ENCODE peak calls at places on chromosomes 4 and X, in ten cellular contexts. X, M, Z, A, P, L, N, Y, T and K are unnamed samples.
A peak's percentile ranks its signal among the peaks of the same experiment; 100 is the strongest.

GRCh38 chr4:73764513-73764912 is 24.1 kb downstream of the CXCL8 start:
- DNase-seq in X (no peak), M (no peak), Z (no peak), A (no peak), P (no peak), L (no peak), N (no peak), Y (no peak), T (no peak), K (no peak)

GRCh38 chr4:147717878-147718277 is 14.0 kb upstream of the ARHGAP10 start:
- DNase-seq in X (no peak), M (no peak), Z (no peak), A (no peak), P (no peak), L (no peak), N (no peak), Y (no peak), T (no peak), K (no peak)

GRCh38 chr4:102527695-102528094 is 26.5 kb downstream of the NFKB1 start:
- DNase-seq in X (no peak), M (no peak), Z (no peak), A (no peak), P (no peak), L (no peak), N (peak; percentile 4), Y (no peak), T (no peak), K (peak; percentile 3)

GRCh38 chr4:110175634-110176033 is 22.8 kb downstream of the ELOVL6 start:
- DNase-seq in X (no peak), M (no peak), Z (no peak), A (no peak), P (no peak), L (no peak), N (no peak), Y (no peak), T (no peak), K (no peak)

GRCh38 chr4:26821677-26822503 is 38.8 kb upstream of the STIM2 start:
- DNase-seq in X (no peak), M (peak; percentile 19), Z (no peak), A (no peak), P (no peak), L (no peak), N (peak; percentile 14), Y (no peak), T (peak; percentile 43), K (peak; percentile 55)

GRCh38 chr4:30714408-30715031 is 5.6 kb upstream of the PCDH7 start:
- DNase-seq in X (no peak), M (no peak), Z (no peak), A (peak; percentile 55), P (no peak), L (no peak), N (peak; percentile 34), Y (peak; percentile 71), T (peak; percentile 63), K (peak; percentile 51)

GRCh38 chrX:151239748-151240147 is 63.4 kb downstream of the GPR50 start:
- DNase-seq in X (no peak), M (no peak), Z (no peak), A (peak; percentile 47), P (no peak), L (no peak), N (no peak), Y (no peak), T (no peak), K (no peak)

GRCh38 chr4:118969359-118969758 is 80.7 kb downstream of the SYNPO2 start:
- DNase-seq in X (no peak), M (peak; percentile 4), Z (peak; percentile 72), A (no peak), P (no peak), L (no peak), N (peak; percentile 66), Y (peak; percentile 54), T (peak; percentile 70), K (peak; percentile 68)

GRCh38 chr4:66357316-66357715 is 687.0 kb upstream of the EPHA5 start:
- DNase-seq in X (no peak), M (no peak), Z (no peak), A (no peak), P (no peak), L (no peak), N (no peak), Y (no peak), T (no peak), K (no peak)

GRCh38 chr4:187294861-187295260 is 571.2 kb upstream of the FAT1 start:
- DNase-seq in X (no peak), M (no peak), Z (no peak), A (no peak), P (no peak), L (no peak), N (peak; percentile 35), Y (peak; percentile 15), T (no peak), K (no peak)

GRCh38 chrX:38004046-38004445 is 2.3 kb upstream of the SYTL5 start:
- DNase-seq in X (no peak), M (no peak), Z (no peak), A (no peak), P (no peak), L (no peak), N (no peak), Y (no peak), T (no peak), K (no peak)

GRCh38 chr4:109798866-109799265 is 2.9 kb downstream of the CFI start:
- DNase-seq in X (no peak), M (no peak), Z (no peak), A (no peak), P (no peak), L (no peak), N (no peak), Y (no peak), T (no peak), K (no peak)

GRCh38 chr4:1871471-1872021 is 353 bp downstream of the NSD2 start:
- DNase-seq in X (no peak), M (no peak), Z (peak; percentile 66), A (peak; percentile 49), P (peak; percentile 46), L (no peak), N (peak; percentile 18), Y (no peak), T (peak; percentile 64), K (no peak)

GRCh38 chrX:9604111-9604907 is 139.5 kb downstream of the TBL1X start:
- DNase-seq in X (no peak), M (no peak), Z (peak; percentile 84), A (no peak), P (peak; percentile 69), L (no peak), N (peak; percentile 59), Y (no peak), T (peak; percentile 73), K (no peak)

GRCh38 chrX:110004210-110004609 is 1.3 kb downstream of the TMEM164 start:
- DNase-seq in X (no peak), M (no peak), Z (peak; percentile 64), A (no peak), P (no peak), L (no peak), N (no peak), Y (no peak), T (no peak), K (no peak)

GRCh38 chr4:14338206-14338605 is 664.1 kb upstream of the CPEB2 start:
- DNase-seq in X (no peak), M (no peak), Z (no peak), A (no peak), P (no peak), L (no peak), N (no peak), Y (no peak), T (no peak), K (no peak)

GRCh38 chr4:39233783-39234182 is 51.5 kb downstream of the WDR19 start:
- DNase-seq in X (no peak), M (no peak), Z (no peak), A (no peak), P (no peak), L (no peak), N (no peak), Y (no peak), T (no peak), K (no peak)

GRCh38 chr4:113411496-113411938 is 350.0 kb downstream of the CAMK2D start:
- DNase-seq in X (no peak), M (no peak), Z (no peak), A (no peak), P (no peak), L (no peak), N (peak; percentile 83), Y (peak; percentile 32), T (peak; percentile 51), K (peak; percentile 53)

GRCh38 chr4:144575181-144575580 is 70.8 kb upstream of the HHIP start:
- DNase-seq in X (no peak), M (no peak), Z (no peak), A (no peak), P (peak; percentile 28), L (no peak), N (peak; percentile 15), Y (no peak), T (no peak), K (no peak)

GRCh38 chr4:24885342-24885741 is 27.5 kb downstream of the CCDC149 start:
- DNase-seq in X (no peak), M (no peak), Z (no peak), A (no peak), P (peak; percentile 21), L (no peak), N (no peak), Y (no peak), T (no peak), K (no peak)

GRCh38 chr4:107845721-107846120 is 21.0 kb downstream of the SGMS2 start:
- DNase-seq in X (no peak), M (no peak), Z (no peak), A (no peak), P (no peak), L (no peak), N (no peak), Y (no peak), T (no peak), K (no peak)